ENCODE peak calls at places on chromosomes 5 and 9, in four cellular contexts. One of them, this sample, is unnamed.

GRCh38 chr9:109098221-109098959 is 21.4 kb downstream of the TMEM245 start:
- DNase-seq in A549: peak; percentile 68
- DNase-seq in heart left ventricle: no peak
- DNase-seq in GM12892: no peak
- DNase-seq in this sample: no peak

GRCh38 chr5:180495292-180495691 is 1.1 kb downstream of the CNOT6 start:
- DNase-seq in GM12892: no peak
- DNase-seq in A549: no peak
- DNase-seq in heart left ventricle: no peak
- DNase-seq in this sample: no peak

GRCh38 chr5:16456103-16456832 is 9.3 kb downstream of the ZNF622 start:
- DNase-seq in A549: peak; percentile 67
- DNase-seq in heart left ventricle: peak; percentile 35
- DNase-seq in GM12892: no peak
- DNase-seq in this sample: no peak

GRCh38 chr9:91659529-91660294 is 236.1 kb upstream of the NFIL3 start:
- DNase-seq in heart left ventricle: no peak
- DNase-seq in GM12892: no peak
- DNase-seq in A549: peak; percentile 16
- DNase-seq in this sample: no peak

GRCh38 chr5:651296-652022 is 39.3 kb downstream of the CEP72 start:
- DNase-seq in GM12892: no peak
- DNase-seq in A549: no peak
- DNase-seq in heart left ventricle: no peak
- DNase-seq in this sample: no peak

GRCh38 chr9:136234597-136234996 is 11.0 kb downstream of the QSOX2 start:
- DNase-seq in heart left ventricle: no peak
- DNase-seq in GM12892: no peak
- DNase-seq in A549: no peak
- DNase-seq in this sample: no peak

GRCh38 chr5:108398964-108399363 is 17.1 kb upstream of the FBXL17 start:
- DNase-seq in GM12892: no peak
- DNase-seq in A549: no peak
- DNase-seq in heart left ventricle: no peak
- DNase-seq in this sample: no peak

GRCh38 chr5:15933481-15934207 is 245.9 kb downstream of the MARCHF11 start:
- DNase-seq in heart left ventricle: no peak
- DNase-seq in A549: no peak
- DNase-seq in GM12892: no peak
- DNase-seq in this sample: no peak

GRCh38 chr9:136697146-136697820 is 10.0 kb upstream of the AGPAT2 start:
- DNase-seq in A549: peak; percentile 39
- DNase-seq in GM12892: no peak
- DNase-seq in heart left ventricle: peak; percentile 28
- DNase-seq in this sample: no peak

GRCh38 chr9:105416840-105417239 is 31.0 kb upstream of the FSD1L start:
- DNase-seq in A549: no peak
- DNase-seq in GM12892: no peak
- DNase-seq in heart left ventricle: no peak
- DNase-seq in this sample: no peak

GRCh38 chr5:74767579-74767913 is 497 bp downstream of the NSA2 start:
- DNase-seq in GM12892: no peak
- DNase-seq in heart left ventricle: no peak
- DNase-seq in A549: peak; percentile 54
- DNase-seq in this sample: no peak

GRCh38 chr5:119570935-119571334 is 58.4 kb upstream of the FAM170A start:
- DNase-seq in A549: no peak
- DNase-seq in heart left ventricle: no peak
- DNase-seq in GM12892: no peak
- DNase-seq in this sample: no peak

GRCh38 chr9:1766042-1766441 is 249.1 kb upstream of the SMARCA2 start:
- DNase-seq in GM12892: no peak
- DNase-seq in heart left ventricle: no peak
- DNase-seq in A549: no peak
- DNase-seq in this sample: no peak

GRCh38 chr9:121738969-121739368 is 87.5 kb downstream of the DAB2IP start:
- DNase-seq in GM12892: no peak
- DNase-seq in heart left ventricle: no peak
- DNase-seq in A549: no peak
- DNase-seq in this sample: no peak

GRCh38 chr5:113227798-113228197 is 207.0 kb downstream of the TSSK1B start:
- DNase-seq in A549: no peak
- DNase-seq in GM12892: no peak
- DNase-seq in heart left ventricle: no peak
- DNase-seq in this sample: no peak

GRCh38 chr5:51829226-51829625 is 446.0 kb downstream of the ISL1 start:
- DNase-seq in A549: no peak
- DNase-seq in GM12892: no peak
- DNase-seq in heart left ventricle: no peak
- DNase-seq in this sample: no peak

GRCh38 chr5:135242496-135243193 is 156.4 kb downstream of the MACROH2A1 start:
- DNase-seq in A549: no peak
- DNase-seq in GM12892: no peak
- DNase-seq in heart left ventricle: peak; percentile 52
- DNase-seq in this sample: no peak

GRCh38 chr5:53480474-53481353 is at the start of gene FST:
- DNase-seq in A549: no peak
- DNase-seq in heart left ventricle: peak; percentile 27
- DNase-seq in GM12892: no peak
- DNase-seq in this sample: no peak

GRCh38 chr9:105064248-105065118 is 136.5 kb upstream of the ABCA1 start:
- DNase-seq in heart left ventricle: peak; percentile 96
- DNase-seq in A549: peak; percentile 96
- DNase-seq in GM12892: no peak
- DNase-seq in this sample: peak; percentile 10

GRCh38 chr9:88173378-88173999 is 35.2 kb upstream of the SPATA31C2 start:
- DNase-seq in GM12892: no peak
- DNase-seq in A549: peak; percentile 87
- DNase-seq in heart left ventricle: peak; percentile 56
- DNase-seq in this sample: no peak

GRCh38 chr9:3088166-3088702 is 244.3 kb upstream of the PUM3 start:
- DNase-seq in heart left ventricle: no peak
- DNase-seq in GM12892: no peak
- DNase-seq in A549: no peak
- DNase-seq in this sample: no peak

GRCh38 chr5:57735754-57736153 is 253.1 kb upstream of the ACTBL2 start:
- DNase-seq in GM12892: no peak
- DNase-seq in A549: peak; percentile 76
- DNase-seq in heart left ventricle: no peak
- DNase-seq in this sample: no peak

GRCh38 chr9:100567856-100568255 is 10.0 kb upstream of the CAVIN4 start:
- DNase-seq in GM12892: no peak
- DNase-seq in A549: no peak
- DNase-seq in heart left ventricle: no peak
- DNase-seq in this sample: no peak

GRCh38 chr5:149837680-149838269 is 106.8 kb downstream of the PDE6A start:
- DNase-seq in GM12892: no peak
- DNase-seq in heart left ventricle: peak; percentile 64
- DNase-seq in A549: peak; percentile 80
- DNase-seq in this sample: no peak

GRCh38 chr5:98110270-98110669 is 663.2 kb upstream of the RGMB start:
- DNase-seq in heart left ventricle: no peak
- DNase-seq in A549: no peak
- DNase-seq in GM12892: no peak
- DNase-seq in this sample: no peak

GRCh38 chr5:1547655-1548054 is 23.9 kb upstream of the LPCAT1 start:
- DNase-seq in A549: no peak
- DNase-seq in heart left ventricle: no peak
- DNase-seq in GM12892: no peak
- DNase-seq in this sample: no peak

GRCh38 chr5:180390441-180391190 is 37.5 kb upstream of the GFPT2 start:
- DNase-seq in heart left ventricle: no peak
- DNase-seq in GM12892: no peak
- DNase-seq in A549: peak; percentile 30
- DNase-seq in this sample: no peak

GRCh38 chr9:5750569-5750968 is 82.3 kb downstream of the ERMP1 start:
- DNase-seq in A549: no peak
- DNase-seq in heart left ventricle: no peak
- DNase-seq in GM12892: no peak
- DNase-seq in this sample: no peak

GRCh38 chr5:53052499-53052898 is 57.1 kb downstream of the MOCS2 start:
- DNase-seq in A549: no peak
- DNase-seq in GM12892: no peak
- DNase-seq in heart left ventricle: no peak
- DNase-seq in this sample: no peak

DNA sequence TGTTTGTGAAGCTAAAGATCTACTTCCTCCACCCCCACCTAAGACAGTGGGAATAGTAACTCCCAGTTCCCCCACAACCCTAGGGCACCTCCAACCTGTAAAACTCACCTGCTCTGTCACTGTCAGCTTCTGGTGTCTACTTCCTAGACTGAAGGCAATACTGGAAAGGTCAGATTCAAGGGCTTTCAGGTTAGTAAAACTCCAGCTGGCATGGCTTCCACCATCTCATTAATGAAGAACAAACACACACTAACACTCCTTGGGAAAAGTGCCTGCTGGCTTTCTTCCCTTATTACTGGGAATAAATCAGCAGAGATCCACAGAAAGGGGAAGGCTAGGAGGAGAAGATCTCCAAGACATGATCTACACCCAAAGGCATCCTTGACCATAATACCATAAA is 109.9 kb downstream of the TMEM174 start:
- DNase-seq in GM12892: no peak
- DNase-seq in A549: no peak
- DNase-seq in heart left ventricle: no peak
- DNase-seq in this sample: no peak
- TF ChIP-seq POLR2A in GM12892: no peak
- TF ChIP-seq POLR2A in A549: no peak
- TF ChIP-seq POLR2A in heart left ventricle: no peak
- TF ChIP-seq POLR2A in this sample: no peak

GRCh38 chr5:78647411-78647818 is 1.2 kb downstream of the LHFPL2 start:
- DNase-seq in heart left ventricle: no peak
- DNase-seq in GM12892: peak; percentile 31
- DNase-seq in A549: peak; percentile 52
- DNase-seq in this sample: no peak

GRCh38 chr5:78647838-78648358 is 674 bp downstream of the LHFPL2 start:
- DNase-seq in A549: peak; percentile 33
- DNase-seq in heart left ventricle: peak; percentile 81
- DNase-seq in GM12892: peak; percentile 44
- DNase-seq in this sample: no peak

GRCh38 chr5:78649816-78650561 is 1.4 kb upstream of the LHFPL2 start:
- DNase-seq in GM12892: no peak
- DNase-seq in A549: no peak
- DNase-seq in heart left ventricle: no peak
- DNase-seq in this sample: no peak

GRCh38 chr5:78649220-78649700 is 688 bp upstream of the LHFPL2 start:
- DNase-seq in GM12892: no peak
- DNase-seq in heart left ventricle: no peak
- DNase-seq in A549: peak; percentile 36
- DNase-seq in this sample: no peak

GRCh38 chr5:78648359-78649219 is at the start of gene LHFPL2:
- DNase-seq in A549: peak; percentile 67
- DNase-seq in GM12892: peak; percentile 78
- DNase-seq in heart left ventricle: peak; percentile 83
- DNase-seq in this sample: no peak
- TF ChIP-seq POLR2A in A549: peak; percentile 45
- TF ChIP-seq POLR2A in GM12892: no peak
- TF ChIP-seq POLR2A in heart left ventricle: no peak
- TF ChIP-seq POLR2A in this sample: peak; percentile 53

GRCh38 chr5:124748687-124749594 is 2.5 kb upstream of the ZNF608 start:
- DNase-seq in A549: peak; percentile 90
- DNase-seq in heart left ventricle: peak; percentile 74
- DNase-seq in GM12892: peak; percentile 48
- DNase-seq in this sample: peak; percentile 31
- TF ChIP-seq POLR2A in A549: no peak
- TF ChIP-seq POLR2A in heart left ventricle: no peak
- TF ChIP-seq POLR2A in GM12892: peak; percentile 4
- TF ChIP-seq POLR2A in this sample: no peak

DNA sequence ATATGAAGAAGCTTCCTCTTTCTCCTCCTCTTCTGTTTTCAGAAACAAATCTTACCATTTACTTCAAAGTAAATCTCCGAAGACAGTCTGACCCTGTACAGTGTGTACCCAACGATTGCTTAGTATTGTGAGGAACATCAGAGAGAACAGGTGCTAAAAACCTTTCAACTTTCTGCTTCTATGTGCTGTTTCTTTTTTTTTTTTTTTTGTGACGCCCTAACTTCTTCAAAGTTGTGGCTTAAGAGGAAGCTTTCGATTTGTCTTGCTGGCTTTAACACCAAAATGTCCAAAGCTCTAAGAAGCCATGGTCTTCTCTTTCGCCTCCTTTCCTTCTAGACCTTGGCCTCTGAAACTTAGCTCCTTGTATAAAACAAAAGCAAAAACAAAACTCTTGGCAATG is 1.2 kb downstream of the TNFSF8 start:
- DNase-seq in A549: no peak
- DNase-seq in GM12892: no peak
- DNase-seq in heart left ventricle: no peak
- DNase-seq in this sample: no peak
- TF ChIP-seq POLR2A in A549: no peak
- TF ChIP-seq POLR2A in GM12892: no peak
- TF ChIP-seq POLR2A in heart left ventricle: no peak
- TF ChIP-seq POLR2A in this sample: peak; percentile 51

GRCh38 chr5:106797996-106798395 is 872.7 kb downstream of the EFNA5 start:
- DNase-seq in GM12892: no peak
- DNase-seq in A549: no peak
- DNase-seq in heart left ventricle: no peak
- DNase-seq in this sample: no peak

GRCh38 chr5:106801554-106801953 is 869.2 kb downstream of the EFNA5 start:
- DNase-seq in GM12892: no peak
- DNase-seq in heart left ventricle: no peak
- DNase-seq in A549: no peak
- DNase-seq in this sample: no peak
- TF ChIP-seq POLR2A in GM12892: no peak
- TF ChIP-seq POLR2A in heart left ventricle: no peak
- TF ChIP-seq POLR2A in A549: no peak
- TF ChIP-seq POLR2A in this sample: no peak

DNA sequence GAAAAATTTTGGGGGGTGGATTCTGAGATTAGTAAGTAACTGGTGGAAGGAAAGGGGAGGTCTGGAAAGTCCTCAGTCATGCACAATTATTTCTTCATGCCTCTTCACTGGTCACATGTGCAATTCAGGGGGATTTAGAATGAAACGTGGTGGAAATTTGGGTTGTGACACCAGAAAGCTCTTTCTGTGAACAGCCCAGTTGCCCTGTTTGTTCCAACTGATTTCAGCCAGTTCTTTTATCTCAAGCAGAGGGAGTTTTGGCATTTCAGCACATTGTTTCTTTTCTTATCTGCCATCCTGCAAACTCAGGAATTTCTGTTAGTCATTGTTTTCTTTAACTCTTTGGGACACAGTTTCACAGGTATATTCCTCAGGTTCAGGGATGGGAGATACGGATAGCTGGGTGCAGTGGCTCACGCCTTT is 5.1 kb upstream of the B4GALT1 start:
- DNase-seq in GM12892: no peak
- DNase-seq in heart left ventricle: no peak
- DNase-seq in A549: no peak
- DNase-seq in this sample: no peak
- TF ChIP-seq POLR2A in GM12892: no peak
- TF ChIP-seq POLR2A in heart left ventricle: no peak
- TF ChIP-seq POLR2A in A549: no peak
- TF ChIP-seq POLR2A in this sample: no peak

This sample was measured in esophagus squamous epithelium.